ENCODE peak calls at places on chromosomes 7 and 10, in ten cellular contexts. One of them, this sample, is unnamed.

GRCh38 chr10:97724341-97724941 is 10.9 kb downstream of the MARVELD1 start:
- DNase-seq in fibroblast of villous mesenchyme: peak
- DNase-seq in upper lobe of right lung: no peak
- DNase-seq in right cardiac atrium: no peak
- DNase-seq in astrocyte of the spinal cord: no peak
- DNase-seq in NCI-H2171: no peak
- DNase-seq in Calu3: no peak
- DNase-seq in A673: no peak
- DNase-seq in skeletal muscle cell: peak
- DNase-seq in activated CD8-positive, alpha-beta memory T cell treated with anti-CD3 and anti-CD28 coated beads, Interleukin-2, amount 50 U/mL, for 48 hours: no peak
- DNase-seq in this sample: no peak

GRCh38 chr10:71064413-71065118 is 147.8 kb upstream of the UNC5B start:
- DNase-seq in skeletal muscle cell: no peak
- DNase-seq in astrocyte of the spinal cord: no peak
- DNase-seq in Calu3: no peak
- DNase-seq in NCI-H2171: no peak
- DNase-seq in A673: no peak
- DNase-seq in fibroblast of villous mesenchyme: no peak
- DNase-seq in activated CD8-positive, alpha-beta memory T cell treated with anti-CD3 and anti-CD28 coated beads, Interleukin-2, amount 50 U/mL, for 48 hours: no peak
- DNase-seq in upper lobe of right lung: no peak
- DNase-seq in right cardiac atrium: peak
- DNase-seq in this sample: no peak

GRCh38 chr7:143485500-143485899 is 7.8 kb downstream of the TAS2R41 start:
- DNase-seq in activated CD8-positive, alpha-beta memory T cell treated with anti-CD3 and anti-CD28 coated beads, Interleukin-2, amount 50 U/mL, for 48 hours: no peak
- DNase-seq in Calu3: no peak
- DNase-seq in right cardiac atrium: no peak
- DNase-seq in skeletal muscle cell: no peak
- DNase-seq in upper lobe of right lung: no peak
- DNase-seq in NCI-H2171: no peak
- DNase-seq in astrocyte of the spinal cord: no peak
- DNase-seq in fibroblast of villous mesenchyme: peak
- DNase-seq in A673: no peak
- DNase-seq in this sample: no peak

GRCh38 chr10:132064082-132064755 is 1.5 kb upstream of the JAKMIP3 start:
- DNase-seq in fibroblast of villous mesenchyme: no peak
- DNase-seq in astrocyte of the spinal cord: no peak
- DNase-seq in NCI-H2171: no peak
- DNase-seq in skeletal muscle cell: no peak
- DNase-seq in Calu3: no peak
- DNase-seq in A673: no peak
- DNase-seq in upper lobe of right lung: peak
- DNase-seq in right cardiac atrium: no peak
- DNase-seq in activated CD8-positive, alpha-beta memory T cell treated with anti-CD3 and anti-CD28 coated beads, Interleukin-2, amount 50 U/mL, for 48 hours: peak
- DNase-seq in this sample: no peak

GRCh38 chr7:122306320-122307227 is 2.0 kb upstream of the FEZF1 start:
- DNase-seq in upper lobe of right lung: no peak
- DNase-seq in activated CD8-positive, alpha-beta memory T cell treated with anti-CD3 and anti-CD28 coated beads, Interleukin-2, amount 50 U/mL, for 48 hours: no peak
- DNase-seq in fibroblast of villous mesenchyme: no peak
- DNase-seq in astrocyte of the spinal cord: no peak
- DNase-seq in NCI-H2171: peak
- DNase-seq in A673: peak
- DNase-seq in skeletal muscle cell: no peak
- DNase-seq in right cardiac atrium: no peak
- DNase-seq in Calu3: no peak
- DNase-seq in this sample: no peak

GRCh38 chr7:137985253-137985896 is 16.5 kb downstream of the CREB3L2 start:
- DNase-seq in Calu3: no peak
- DNase-seq in activated CD8-positive, alpha-beta memory T cell treated with anti-CD3 and anti-CD28 coated beads, Interleukin-2, amount 50 U/mL, for 48 hours: no peak
- DNase-seq in skeletal muscle cell: no peak
- DNase-seq in upper lobe of right lung: no peak
- DNase-seq in NCI-H2171: no peak
- DNase-seq in fibroblast of villous mesenchyme: peak
- DNase-seq in astrocyte of the spinal cord: no peak
- DNase-seq in right cardiac atrium: no peak
- DNase-seq in A673: no peak
- DNase-seq in this sample: no peak

GRCh38 chr7:54705436-54705835 is 53.6 kb downstream of the SEC61G start:
- DNase-seq in NCI-H2171: no peak
- DNase-seq in A673: peak
- DNase-seq in astrocyte of the spinal cord: peak
- DNase-seq in upper lobe of right lung: no peak
- DNase-seq in Calu3: peak
- DNase-seq in right cardiac atrium: no peak
- DNase-seq in activated CD8-positive, alpha-beta memory T cell treated with anti-CD3 and anti-CD28 coated beads, Interleukin-2, amount 50 U/mL, for 48 hours: no peak
- DNase-seq in skeletal muscle cell: peak
- DNase-seq in fibroblast of villous mesenchyme: peak
- DNase-seq in this sample: no peak

GRCh38 chr10:14385591-14386201 is 55.0 kb upstream of the FRMD4A start:
- DNase-seq in right cardiac atrium: no peak
- DNase-seq in astrocyte of the spinal cord: no peak
- DNase-seq in fibroblast of villous mesenchyme: no peak
- DNase-seq in skeletal muscle cell: no peak
- DNase-seq in A673: peak
- DNase-seq in activated CD8-positive, alpha-beta memory T cell treated with anti-CD3 and anti-CD28 coated beads, Interleukin-2, amount 50 U/mL, for 48 hours: no peak
- DNase-seq in Calu3: no peak
- DNase-seq in NCI-H2171: no peak
- DNase-seq in upper lobe of right lung: no peak
- DNase-seq in this sample: no peak

GRCh38 chr7:94696981-94697670 is 41.2 kb upstream of the SGCE start:
- DNase-seq in upper lobe of right lung: no peak
- DNase-seq in Calu3: peak
- DNase-seq in skeletal muscle cell: peak
- DNase-seq in fibroblast of villous mesenchyme: peak
- DNase-seq in astrocyte of the spinal cord: peak
- DNase-seq in A673: peak
- DNase-seq in NCI-H2171: no peak
- DNase-seq in right cardiac atrium: peak
- DNase-seq in activated CD8-positive, alpha-beta memory T cell treated with anti-CD3 and anti-CD28 coated beads, Interleukin-2, amount 50 U/mL, for 48 hours: no peak
- DNase-seq in this sample: peak

GRCh38 chr10:44353128-44353390 is 31.8 kb downstream of the CXCL12 start:
- DNase-seq in right cardiac atrium: no peak
- DNase-seq in A673: no peak
- DNase-seq in Calu3: no peak
- DNase-seq in fibroblast of villous mesenchyme: no peak
- DNase-seq in NCI-H2171: no peak
- DNase-seq in activated CD8-positive, alpha-beta memory T cell treated with anti-CD3 and anti-CD28 coated beads, Interleukin-2, amount 50 U/mL, for 48 hours: no peak
- DNase-seq in astrocyte of the spinal cord: no peak
- DNase-seq in upper lobe of right lung: no peak
- DNase-seq in skeletal muscle cell: no peak
- DNase-seq in this sample: no peak